ENCODE peak calls at places on chromosome 12, in four cellular contexts. X is Jurkat, Clone E6-1; A is Peyer's patch; H is A172. M is an unnamed sample.

GRCh38 chr12:122423258-122424165 is 1.0 kb upstream of the CLIP1 start:
- DNase-seq in X (no peak), A (peak; percentile 56), H (peak; percentile 66), M (peak; percentile 31)

GRCh38 chr12:119259483-119259882 is 75.0 kb upstream of the CCDC60 start:
- DNase-seq in X (no peak), A (no peak), H (no peak), M (no peak)

GRCh38 chr12:128381537-128381936 is 114.6 kb downstream of the TMEM132C start:
- DNase-seq in X (no peak), A (no peak), H (no peak), M (no peak)

GRCh38 chr12:106434521-106434920 is 77.0 kb downstream of the POLR3B start:
- DNase-seq in X (no peak), A (no peak), H (no peak), M (no peak)

GRCh38 chr12:18551703-18552102 is 186.1 kb downstream of the PLCZ1 start:
- DNase-seq in X (no peak), A (no peak), H (no peak), M (no peak)

GRCh38 chr12:87120440-87120839 is 864.2 kb upstream of the MGAT4C start:
- DNase-seq in X (no peak), A (no peak), H (no peak), M (no peak)

GRCh38 chr12:44582521-44582920 is 293.6 kb downstream of the NELL2 start:
- DNase-seq in X (no peak), A (no peak), H (no peak), M (no peak)

GRCh38 chr12:90305379-90305778 is 596.7 kb upstream of the ATP2B1 start:
- DNase-seq in X (no peak), A (no peak), H (no peak), M (no peak)

GRCh38 chr12:121232163-121232562 is 22.2 kb downstream of the P2RX4 start:
- DNase-seq in X (no peak), A (no peak), H (no peak), M (no peak)